ENCODE peak calls at places on chromosomes 7 and 10, in six cellular contexts. T, Z, C, K, J and R are unnamed samples.

GRCh38 chr10:62424026-62424425 is 49.9 kb downstream of the ZNF365 start:
- DNase-seq in T (no peak), Z (no peak), C (no peak), K (no peak), J (no peak), R (no peak)

GRCh38 chr7:89666436-89666835 is 487.8 kb upstream of the STEAP1 start:
- DNase-seq in T (no peak), Z (no peak), C (no peak), K (no peak), J (no peak), R (no peak)

GRCh38 chr7:87047-87446 is 105.3 kb upstream of the FAM20C start:
- DNase-seq in T (no peak), Z (no peak), C (peak; percentile 31), K (no peak), J (no peak), R (no peak)

GRCh38 chr7:1725199-1725701 is 55.2 kb downstream of the ELFN1 start:
- DNase-seq in T (no peak), Z (peak; percentile 44), C (peak; percentile 56), K (no peak), J (no peak), R (no peak)

GRCh38 chr7:96508371-96508770 is 186.5 kb upstream of the SLC25A13 start:
- DNase-seq in T (no peak), Z (no peak), C (no peak), K (no peak), J (no peak), R (no peak)

GRCh38 chr10:37937864-37938263 is 38.6 kb downstream of the ZNF25 start:
- DNase-seq in T (no peak), Z (no peak), C (no peak), K (no peak), J (no peak), R (no peak)

GRCh38 chr7:28315565-28316420 is 96.5 kb upstream of the CREB5 start:
- DNase-seq in T (no peak), Z (no peak), C (no peak), K (no peak), J (no peak), R (no peak)

GRCh38 chr10:48451969-48452878 is 145.7 kb downstream of the MAPK8 start:
- DNase-seq in T (no peak), Z (no peak), C (peak; percentile 38), K (peak; percentile 39), J (no peak), R (no peak)

GRCh38 chr7:85186083-85186520 is 754 bp downstream of the SEMA3D start:
- DNase-seq in T (no peak), Z (no peak), C (peak; percentile 61), K (no peak), J (no peak), R (no peak)

GRCh38 chr10:101354584-101355070 is 662 bp downstream of the BTRC start:
- DNase-seq in T (no peak), Z (no peak), C (no peak), K (no peak), J (no peak), R (no peak)

GRCh38 chr10:65611592-65611991 is 1314.2 kb upstream of the LRRTM3 start:
- DNase-seq in T (no peak), Z (no peak), C (no peak), K (no peak), J (no peak), R (no peak)

GRCh38 chr10:71033396-71033980 is 145.1 kb upstream of the PCBD1 start:
- DNase-seq in T (no peak), Z (no peak), C (no peak), K (no peak), J (no peak), R (no peak)

GRCh38 chr10:125707852-125708468 is 11.5 kb upstream of the EDRF1 start:
- DNase-seq in T (no peak), Z (no peak), C (no peak), K (no peak), J (no peak), R (no peak)

GRCh38 chr10:132373241-132373955 is 23.6 kb upstream of the PWWP2B start:
- DNase-seq in T (peak; percentile 5), Z (no peak), C (no peak), K (no peak), J (no peak), R (no peak)

GRCh38 chr10:113445736-113446135 is 107.1 kb upstream of the HABP2 start:
- DNase-seq in T (no peak), Z (no peak), C (no peak), K (no peak), J (no peak), R (no peak)

GRCh38 chr7:97503367-97504094 is 228.4 kb upstream of the TAC1 start:
- DNase-seq in T (no peak), Z (no peak), C (no peak), K (no peak), J (no peak), R (no peak)

GRCh38 chr7:41786943-41787342 is 84.1 kb upstream of the INHBA start:
- DNase-seq in T (no peak), Z (no peak), C (no peak), K (no peak), J (no peak), R (no peak)

GRCh38 chr7:16559497-16560223 is 33.0 kb downstream of the LRRC72 start:
- DNase-seq in T (no peak), Z (no peak), C (no peak), K (no peak), J (no peak), R (no peak)

GRCh38 chr7:27916372-27916771 is 176.4 kb downstream of the TAX1BP1 start:
- DNase-seq in T (no peak), Z (no peak), C (no peak), K (no peak), J (no peak), R (no peak)

GRCh38 chr10:28983799-28984198 is 305.1 kb upstream of the LYZL1 start:
- DNase-seq in T (no peak), Z (no peak), C (no peak), K (no peak), J (no peak), R (no peak)

GRCh38 chr10:28977518-28977917 is 300.2 kb downstream of the BAMBI start:
- DNase-seq in T (no peak), Z (no peak), C (no peak), K (no peak), J (no peak), R (no peak)

GRCh38 chr10:28981007-28981406 is 303.7 kb downstream of the BAMBI start:
- DNase-seq in T (no peak), Z (no peak), C (no peak), K (no peak), J (no peak), R (no peak)

GRCh38 chr10:28982950-28983349 is 305.6 kb downstream of the BAMBI start:
- DNase-seq in T (no peak), Z (no peak), C (no peak), K (no peak), J (no peak), R (no peak)

GRCh38 chr10:28980264-28980663 is 302.9 kb downstream of the BAMBI start:
- DNase-seq in T (no peak), Z (no peak), C (no peak), K (no peak), J (no peak), R (no peak)
- H3K36me3 ChIP-seq in T (no peaks in the 10 kb centered on the region), Z (no peaks in the 10 kb centered on the region), C (no peaks in the 10 kb centered on the region), K (no peaks in the 10 kb centered on the region), J (no peaks in the 10 kb centered on the region), R (no peaks in the 10 kb centered on the region)

DNA sequence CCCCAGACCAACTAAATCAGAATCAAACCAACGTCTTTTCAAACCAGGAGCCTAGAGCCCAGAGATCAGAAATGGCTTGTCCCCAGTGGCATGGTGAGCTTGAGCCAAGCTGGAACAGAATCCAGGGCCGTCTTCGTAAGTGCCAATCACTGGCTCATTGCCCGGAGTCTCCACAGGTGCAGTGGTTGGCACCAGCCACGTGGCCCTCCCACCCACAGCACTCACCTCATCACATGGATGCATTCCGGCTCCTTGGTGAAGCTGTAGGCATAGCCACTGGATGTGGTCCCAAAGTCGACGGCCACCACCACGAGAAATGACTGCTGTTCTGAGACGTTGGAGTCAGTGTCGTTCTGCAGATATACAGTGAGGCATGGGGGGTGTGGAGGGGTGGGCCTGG is 37.4 kb downstream of the HSPA12A start:
- DNase-seq in T (no peak), Z (no peak), C (peak; percentile 85), K (no peak), J (no peak), R (no peak)
- H3K27ac ChIP-seq in T (no peak overlapping the region), Z (no peak overlapping the region), C (no peak overlapping the region), K (no peak overlapping the region), J (no peak overlapping the region), R (no peak overlapping the region)

GRCh38 chr7:159213253-159213652 is 68.6 kb upstream of the VIPR2 start:
- DNase-seq in T (no peak), Z (no peak), C (peak; percentile 20), K (no peak), J (no peak), R (no peak)

GRCh38 chr7:159215053-159215452 is 70.4 kb upstream of the VIPR2 start:
- DNase-seq in T (no peak), Z (no peak), C (peak; percentile 16), K (no peak), J (no peak), R (no peak)

GRCh38 chr7:159218216-159219006 is 73.7 kb upstream of the VIPR2 start:
- DNase-seq in T (no peak), Z (no peak), C (no peak), K (no peak), J (no peak), R (no peak)
- H3K4me1 ChIP-seq in T (no peaks in the 10 kb centered on the region), Z (no peaks in the 10 kb centered on the region), C (peaks cover 8% of the 10 kb centered on the region), K (no peaks in the 10 kb centered on the region), J (no peaks in the 10 kb centered on the region), R (no peaks in the 10 kb centered on the region)

DNA sequence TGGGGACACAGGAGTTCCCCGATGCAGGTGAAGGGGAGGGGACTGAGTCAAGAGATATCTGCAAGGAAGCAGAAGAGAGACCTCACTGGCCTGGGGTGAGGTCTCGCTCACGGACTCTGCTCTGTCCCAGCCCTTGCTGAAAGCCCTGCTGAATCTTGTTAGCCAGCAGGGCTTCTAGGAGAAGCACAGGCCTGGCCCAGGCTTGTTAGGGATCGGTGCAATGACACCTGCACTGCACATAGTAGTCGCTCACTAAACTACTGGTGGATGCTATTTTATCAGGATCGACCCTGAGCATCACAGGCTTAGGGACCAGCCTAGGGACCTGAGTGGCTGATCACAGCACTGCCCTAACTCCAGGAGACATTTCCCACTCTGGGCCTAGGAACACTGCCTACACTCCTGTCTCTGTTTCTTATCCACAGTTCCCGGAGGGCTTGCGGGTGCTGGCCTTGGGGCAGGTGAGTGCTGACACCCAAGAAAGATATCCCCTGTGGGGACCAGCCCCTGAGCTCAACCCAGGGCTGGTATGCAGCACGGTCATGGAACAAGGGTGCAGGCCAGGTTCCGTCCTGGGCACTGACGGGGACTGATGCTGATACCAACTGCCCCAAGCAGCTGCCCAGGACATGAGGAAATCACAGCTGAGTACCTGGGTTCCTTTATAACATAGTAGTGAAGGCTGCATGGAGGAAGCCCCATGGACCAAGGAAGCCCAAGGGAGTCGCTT is 13.0 kb downstream of the ELN start:
- DNase-seq in T (no peak), Z (no peak), C (peak; percentile 41), K (no peak), J (no peak), R (no peak)
- H3K36me3 ChIP-seq in T (no peaks in the 10 kb centered on the region), Z (no peaks in the 10 kb centered on the region), C (no peaks in the 10 kb centered on the region), K (no peaks in the 10 kb centered on the region), J (no peaks in the 10 kb centered on the region), R (no peaks in the 10 kb centered on the region)